ENCODE peak calls at places on chromosomes 2 and 18, in ten cellular contexts. D is uterus, H is adrenal gland, N is erythroblast, O is A549, Z is lower leg skin, A is body of pancreas, U is HepG2, W is HCT116, B is heart left ventricle. J is an unnamed sample.

GRCh38 chr2:126634273-126634861 is 21.6 kb upstream of the GYPC start:
- DNase-seq in N (peak), U (no peak), W (peak), B (peak), H (peak), A (peak), O (peak), Z (no peak), D (no peak), J (no peak)

GRCh38 chr2:186309901-186310300 is 176.2 kb upstream of the ZC3H15 start:
- DNase-seq in B (peak), H (peak), Z (no peak), W (no peak), U (no peak), D (no peak), N (no peak), O (no peak), A (peak), J (no peak)

GRCh38 chr2:241531161-241531722 is 22.9 kb upstream of the STK25 start:
- DNase-seq in N (no peak), O (no peak), H (no peak), Z (no peak), U (no peak), W (no peak), D (no peak), A (no peak), B (no peak), J (no peak)

GRCh38 chr2:236166781-236167296 is 1.3 kb downstream of the GBX2 start:
- DNase-seq in D (no peak), N (no peak), H (no peak), B (no peak), W (no peak), U (no peak), Z (peak), A (no peak), O (no peak), J (no peak)

GRCh38 chr2:7452110-7452851 is 535.1 kb downstream of the RNF144A start:
- DNase-seq in N (no peak), D (no peak), B (no peak), A (no peak), H (no peak), W (no peak), U (no peak), O (no peak), Z (no peak), J (no peak)

GRCh38 chr2:240205348-240205747 is 64.9 kb upstream of the OTOS start:
- DNase-seq in N (no peak), U (no peak), A (no peak), W (no peak), Z (no peak), O (peak), H (peak), B (no peak), D (peak), J (peak)

GRCh38 chr2:232350804-232351685 is 27.5 kb upstream of the ALPP start:
- DNase-seq in A (peak), U (no peak), Z (no peak), B (no peak), W (no peak), D (no peak), N (no peak), H (no peak), O (no peak), J (no peak)

GRCh38 chr2:201660293-201660895 is 17.1 kb upstream of the TMEM237 start:
- DNase-seq in O (no peak), H (no peak), A (no peak), Z (no peak), W (no peak), D (no peak), N (no peak), B (no peak), U (no peak), J (no peak)

GRCh38 chr18:3538954-3539617 is 89.1 kb downstream of the TGIF1 start:
- DNase-seq in O (no peak), Z (no peak), N (no peak), W (no peak), H (no peak), D (no peak), U (no peak), A (no peak), B (no peak), J (no peak)

GRCh38 chr18:23703057-23703986 is 14.1 kb downstream of the LAMA3 start:
- DNase-seq in O (peak), W (peak), Z (no peak), B (no peak), U (peak), H (peak), A (peak), D (peak), N (peak), J (no peak)

GRCh38 chr2:171404258-171404657 is 29.5 kb downstream of the METTL8 start:
- DNase-seq in A (no peak), U (peak), N (no peak), O (peak), Z (no peak), W (peak), H (peak), B (no peak), D (no peak), J (no peak)

GRCh38 chr2:223826995-223827394 is 10.4 kb downstream of the AP1S3 start:
- DNase-seq in W (no peak), O (no peak), U (no peak), B (no peak), N (no peak), A (no peak), D (no peak), Z (no peak), H (no peak), J (no peak)

DNA sequence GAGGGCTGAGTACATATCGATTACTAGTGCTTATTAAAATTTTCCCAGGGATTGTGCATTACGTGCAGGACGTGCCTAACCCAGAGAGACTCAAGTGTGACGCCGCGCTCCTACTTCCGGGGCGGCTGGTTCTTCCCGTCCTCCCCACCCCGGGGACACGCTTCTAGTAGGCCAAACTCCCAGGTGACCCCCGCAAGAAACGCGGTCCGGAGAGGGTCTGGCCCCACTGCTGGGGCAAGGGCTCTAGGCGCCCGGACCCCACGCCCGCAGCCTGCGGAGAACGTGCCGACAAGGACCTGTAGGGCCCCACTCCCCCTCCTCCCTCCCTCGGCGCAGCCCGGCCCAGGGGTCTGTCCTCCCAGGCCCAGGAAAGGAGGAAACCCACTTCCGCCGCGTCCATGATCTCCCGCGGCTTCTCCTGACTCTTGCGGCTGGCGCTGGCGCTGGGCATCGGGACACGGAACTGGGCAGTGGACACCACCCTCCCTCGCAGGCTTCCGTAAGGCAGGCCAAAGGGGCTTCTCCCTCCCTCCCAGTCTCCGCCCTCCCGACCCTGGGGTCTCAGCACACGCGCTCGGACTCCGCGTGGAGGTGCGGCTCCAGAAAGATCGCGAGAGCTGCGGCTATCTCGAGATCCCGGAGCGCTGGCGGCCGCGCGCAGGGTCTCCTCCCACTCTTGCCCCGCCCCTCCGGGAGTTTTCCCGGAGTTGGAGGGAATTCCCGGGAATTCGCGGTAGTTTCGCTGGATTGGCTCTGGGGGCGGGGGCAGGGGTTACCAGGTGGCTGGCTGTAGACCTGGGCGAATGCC is at the start of gene DARS1:
- DNase-seq in A (peak), H (peak), O (peak), Z (peak), D (peak), U (peak), N (peak), W (peak), B (peak), J (peak)
- TF ChIP-seq POLR2A in A (peak), H (peak), O (peak), Z (no peak), D (no peak), U (peak), N (peak), W (peak), B (peak), J (peak)

GRCh38 chr2:216113572-216113971 is 4.4 kb downstream of the XRCC5 start:
- DNase-seq in D (no peak), B (no peak), O (no peak), Z (no peak), W (no peak), N (no peak), H (no peak), A (no peak), U (no peak), J (no peak)

GRCh38 chr2:216114476-216115223 is 5.5 kb downstream of the XRCC5 start:
- DNase-seq in B (peak), A (peak), N (peak), O (peak), U (peak), Z (peak), W (peak), D (peak), H (peak), J (peak)

GRCh38 chr2:216116418-216116817 is 7.3 kb downstream of the XRCC5 start:
- DNase-seq in Z (no peak), H (no peak), B (no peak), A (no peak), U (no peak), W (no peak), N (no peak), O (no peak), D (no peak), J (no peak)

GRCh38 chr2:216112926-216113325 is 3.8 kb downstream of the XRCC5 start:
- DNase-seq in D (no peak), U (no peak), A (no peak), Z (no peak), H (no peak), O (no peak), W (no peak), B (no peak), N (no peak), J (no peak)

GRCh38 chr2:216115224-216115582 is 6.1 kb downstream of the XRCC5 start:
- DNase-seq in B (no peak), O (peak), A (no peak), Z (no peak), H (no peak), N (no peak), W (no peak), D (no peak), U (no peak), J (no peak)
- TF ChIP-seq POLR2A in B (no peak), O (no peak), A (no peak), Z (no peak), H (no peak), N (no peak), W (no peak), D (no peak), U (no peak), J (no peak)

DNA sequence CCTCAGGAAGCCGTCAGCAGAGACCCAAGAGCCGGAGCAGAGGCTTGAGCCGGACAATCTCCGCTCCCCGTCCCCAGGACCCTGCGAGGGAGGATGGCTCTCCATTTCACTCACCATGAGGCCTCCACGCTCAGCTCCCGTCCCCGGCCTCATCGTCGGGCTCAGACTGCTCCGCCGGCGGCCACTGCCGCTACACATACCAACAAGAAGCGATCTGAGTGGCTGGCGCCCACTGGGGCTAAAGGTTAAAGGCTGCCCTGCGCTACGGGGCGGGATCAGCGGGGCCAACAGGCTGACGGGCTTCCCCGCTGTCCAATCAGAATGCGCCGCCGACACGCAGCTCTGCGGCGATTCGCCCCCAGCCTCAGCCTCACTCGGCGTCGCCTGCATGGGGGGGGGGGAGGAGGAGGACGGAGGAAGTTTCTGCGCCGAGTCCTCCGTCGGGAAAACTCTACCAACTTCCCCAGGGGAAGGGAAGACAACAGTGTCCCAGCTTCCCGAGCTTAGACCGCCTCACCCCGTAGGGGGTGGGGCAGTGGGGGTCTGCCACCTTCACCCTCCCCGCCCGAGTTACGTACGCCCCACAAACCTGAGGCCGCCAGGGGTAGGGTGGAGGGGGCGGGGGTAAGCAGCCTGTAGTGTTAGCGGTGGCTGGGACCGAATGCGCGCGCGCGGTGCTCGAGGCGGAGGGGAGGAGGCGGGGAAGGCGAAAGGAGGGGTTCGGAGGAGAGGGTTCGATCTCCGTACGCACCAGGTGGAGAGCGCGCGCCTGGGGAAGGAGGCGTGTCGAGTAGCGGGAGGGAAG is at the start of gene PRPF40A:
- DNase-seq in H (peak), U (peak), O (peak), B (peak), W (peak), A (peak), D (peak), N (peak), Z (peak), J (peak)
- TF ChIP-seq POLR2A in H (peak), U (peak), O (peak), B (peak), W (peak), A (peak), D (peak), N (peak), Z (no peak), J (peak)

DNA sequence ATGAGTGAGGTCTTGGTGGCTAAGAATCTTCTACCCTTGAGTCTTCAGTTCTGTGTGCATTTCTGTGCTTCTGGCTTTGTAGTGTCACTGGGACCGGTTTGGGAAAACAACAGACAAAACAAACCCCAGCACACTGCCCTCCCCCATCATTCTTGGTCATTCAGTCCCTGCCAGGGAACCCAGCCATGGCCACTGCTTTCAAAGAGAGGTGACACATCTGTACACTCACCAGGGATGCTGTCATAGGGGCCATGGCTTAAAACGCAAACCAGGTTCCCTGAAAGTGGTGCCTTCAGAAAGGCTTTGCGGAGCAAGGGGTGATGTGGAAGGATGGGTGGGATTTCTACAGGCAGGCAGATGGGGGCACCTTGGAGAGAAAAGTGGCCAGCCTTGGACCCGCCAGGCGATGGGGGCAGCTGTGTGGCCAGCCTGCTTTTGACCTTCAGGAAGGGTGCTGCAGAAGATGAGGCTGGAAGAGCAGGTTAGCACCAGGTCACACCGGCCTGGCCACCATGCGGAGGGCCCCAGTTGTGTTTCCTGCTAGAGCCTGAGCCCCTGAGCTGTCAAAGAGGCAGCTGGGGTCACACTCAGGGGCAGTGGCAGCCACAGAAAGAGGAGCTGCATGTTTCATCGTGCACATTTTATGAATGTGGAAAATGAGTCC is 101.3 kb downstream of the INHBB start:
- DNase-seq in A (peak), W (no peak), U (no peak), N (no peak), H (peak), O (no peak), B (no peak), Z (peak), D (no peak), J (no peak)
- TF ChIP-seq POLR2A in A (no peak), W (no peak), U (no peak), N (no peak), H (peak), O (no peak), B (no peak), Z (no peak), D (no peak), J (no peak)

GRCh38 chr2:43228782-43229659 is 2.6 kb upstream of the ZFP36L2 start:
- DNase-seq in W (no peak), B (no peak), A (no peak), O (no peak), Z (no peak), D (no peak), U (no peak), H (no peak), N (peak), J (no peak)

GRCh38 chr2:43226955-43227829 is 786 bp upstream of the ZFP36L2 start:
- DNase-seq in B (peak), O (peak), N (peak), W (peak), H (peak), A (peak), D (peak), U (peak), Z (peak), J (peak)

GRCh38 chr2:43226558-43226954 is at the start of gene ZFP36L2:
- DNase-seq in B (peak), H (peak), W (peak), U (peak), N (peak), Z (peak), A (peak), D (peak), O (peak), J (peak)

GRCh38 chr2:43227830-43228280 is 1.4 kb upstream of the ZFP36L2 start:
- DNase-seq in U (peak), B (no peak), D (no peak), Z (no peak), O (no peak), W (no peak), H (no peak), A (no peak), N (no peak), J (peak)

DNA sequence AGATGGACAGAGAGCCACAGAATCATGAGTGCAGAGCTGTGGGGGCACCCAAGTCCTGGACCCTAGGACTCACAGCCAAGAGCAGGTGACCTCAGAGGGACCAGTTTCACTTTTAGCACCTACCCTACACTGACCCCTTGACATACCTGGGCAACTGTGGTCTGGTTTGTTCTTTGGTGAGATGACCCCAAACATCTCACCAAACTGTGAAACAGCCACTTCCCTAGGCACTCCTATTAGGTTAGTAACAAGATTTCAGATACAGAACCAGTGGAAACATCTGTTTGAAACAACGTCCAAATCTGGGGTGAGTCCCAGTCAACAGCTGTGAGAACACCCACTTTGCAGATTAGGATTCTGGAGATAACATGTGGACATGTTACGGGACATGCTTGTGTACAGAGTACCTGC is 1.9 kb upstream of the ZFP36L2 start:
- DNase-seq in B (no peak), Z (no peak), D (no peak), A (peak), H (no peak), W (no peak), U (no peak), N (peak), O (no peak), J (no peak)
- TF ChIP-seq POLR2A in B (no peak), Z (no peak), D (no peak), A (no peak), H (no peak), W (no peak), U (no peak), N (peak), O (no peak), J (no peak)

GRCh38 chr2:226118471-226119429 is 680.9 kb downstream of the IRS1 start:
- DNase-seq in N (no peak), Z (peak), W (peak), O (peak), D (peak), U (peak), A (no peak), H (peak), B (no peak), J (no peak)
- TF ChIP-seq POLR2A in N (no peak), Z (no peak), W (no peak), O (no peak), D (no peak), U (no peak), A (no peak), H (no peak), B (no peak), J (no peak)

DNA sequence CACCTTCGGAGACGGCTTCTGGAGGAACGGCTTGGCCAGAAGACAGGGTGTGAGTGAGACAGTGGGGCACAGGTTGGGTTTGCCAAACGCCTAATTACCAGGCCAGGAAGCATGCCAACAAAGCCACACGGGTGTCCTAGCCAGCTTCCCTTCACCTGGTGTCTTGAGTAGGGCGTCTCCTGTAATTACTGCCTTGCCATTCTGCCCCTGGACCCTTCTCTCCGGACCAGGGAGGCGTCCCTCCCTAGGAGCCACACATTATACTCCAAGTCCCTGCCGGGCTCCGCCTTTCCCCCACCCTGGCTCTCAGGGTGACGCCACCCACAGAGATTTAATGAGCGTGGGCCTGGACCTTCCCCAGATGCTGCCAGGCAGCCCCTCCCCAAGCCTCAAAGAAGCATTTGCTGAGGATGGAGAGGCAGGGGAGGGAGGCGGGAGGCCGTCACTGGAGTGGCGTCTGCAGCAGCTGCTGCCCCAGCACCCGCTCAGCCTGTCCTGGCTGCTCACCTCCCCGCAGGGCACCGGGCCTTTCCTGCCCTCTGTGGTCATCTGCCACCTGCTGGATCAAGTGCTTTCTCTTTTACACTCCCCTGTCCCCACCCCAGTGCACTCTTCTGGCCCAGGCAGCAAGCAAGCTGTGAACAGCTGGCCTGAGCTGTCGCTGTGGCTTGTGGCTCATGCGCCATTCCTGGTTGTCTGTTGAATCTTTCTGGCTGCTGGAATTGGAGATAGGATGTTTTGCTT is 20.7 kb downstream of the FOSL2 start:
- DNase-seq in H (peak), N (no peak), D (no peak), O (peak), W (no peak), B (peak), A (no peak), Z (no peak), U (no peak), J (no peak)
- TF ChIP-seq POLR2A in H (no peak), N (no peak), D (no peak), O (no peak), W (no peak), B (no peak), A (no peak), Z (no peak), U (no peak), J (no peak)